ENCODE peak calls at places on chromosomes 2 and 18, in seven cellular contexts. V is GM23248; Q is CD4-positive, CD25-positive, alpha-beta regulatory T cell; N is DND-41; A is psoas muscle; Z is adrenal gland; H is OCI-LY7. U is an unnamed sample.
A peak's percentile ranks its signal among the peaks of the same experiment; 100 is the strongest.

GRCh38 chr2:111182740-111183139 is 62.0 kb downstream of the BCL2L11 start:
- DNase-seq in Q (no peak), A (no peak), V (no peak), H (no peak), Z (no peak), N (no peak), U (no peak)

GRCh38 chr2:239375278-239376061 is 25.4 kb downstream of the HDAC4 start:
- DNase-seq in N (no peak), H (no peak), A (no peak), Z (no peak), Q (no peak), V (no peak), U (no peak)

GRCh38 chr18:56245856-56246575 is 392.4 kb downstream of the TXNL1 start:
- DNase-seq in N (no peak), A (no peak), V (peak; percentile 68), Q (no peak), Z (no peak), H (no peak), U (no peak)

GRCh38 chr18:45617284-45617683 is 2.0 kb downstream of the SLC14A2 start:
- DNase-seq in N (no peak), Z (peak; percentile 94), H (no peak), A (peak; percentile 82), Q (no peak), V (peak; percentile 97), U (no peak)

GRCh38 chr2:75634945-75635344 is 11.6 kb upstream of the MRPL19 start:
- DNase-seq in N (no peak), Z (no peak), V (no peak), H (no peak), A (no peak), Q (no peak), U (no peak)

GRCh38 chr2:130391872-130392670 is 36.2 kb downstream of the PTPN18 start:
- DNase-seq in Z (no peak), A (peak; percentile 26), H (peak; percentile 9), V (peak; percentile 75), N (no peak), Q (no peak), U (no peak)

GRCh38 chr2:49677227-49677626 is 522.9 kb upstream of the FSHR start:
- DNase-seq in Z (no peak), V (no peak), Q (no peak), H (no peak), N (no peak), A (no peak), U (no peak)

GRCh38 chr18:56982756-56983155 is 164.1 kb upstream of the BOD1L2 start:
- DNase-seq in V (no peak), A (no peak), N (no peak), Q (no peak), H (peak; percentile 2), Z (no peak), U (no peak)

GRCh38 chr2:231429152-231429551 is 33.6 kb downstream of the B3GNT7 start:
- DNase-seq in A (no peak), Q (no peak), H (no peak), V (no peak), Z (no peak), N (no peak), U (no peak)

GRCh38 chr18:36095936-36096519 is 28.7 kb upstream of the RPRD1A start:
- DNase-seq in Q (peak; percentile 46), Z (no peak), H (peak; percentile 58), V (peak; percentile 81), N (no peak), A (no peak), U (no peak)

GRCh38 chr2:215352602-215353001 is 40.7 kb downstream of the ATIC start:
- DNase-seq in Z (no peak), V (peak; percentile 41), H (no peak), Q (no peak), A (no peak), N (no peak), U (no peak)

GRCh38 chr2:233173115-233173514 is 78.4 kb upstream of the ATG16L1 start:
- DNase-seq in V (no peak), H (no peak), A (no peak), Z (no peak), N (no peak), Q (no peak), U (no peak)

GRCh38 chr2:10178751-10179150 is 56.2 kb downstream of the RRM2 start:
- DNase-seq in Z (no peak), A (no peak), V (no peak), Q (no peak), H (no peak), N (no peak), U (no peak)

GRCh38 chr2:26274058-26274613 is 29.4 kb downstream of the HADHB start:
- DNase-seq in A (peak; percentile 31), Q (no peak), H (no peak), Z (peak; percentile 95), N (no peak), V (peak; percentile 94), U (no peak)

GRCh38 chr2:237527766-237528165 is 38.6 kb upstream of the PRLH start:
- DNase-seq in Z (no peak), Q (no peak), N (no peak), H (no peak), A (no peak), V (no peak), U (no peak)

GRCh38 chr2:237532225-237532624 is 34.1 kb upstream of the PRLH start:
- DNase-seq in H (no peak), Z (no peak), N (no peak), Q (no peak), A (no peak), V (no peak), U (no peak)

GRCh38 chr2:237527241-237527640 is 39.1 kb upstream of the PRLH start:
- DNase-seq in H (no peak), V (no peak), Q (no peak), A (no peak), N (no peak), Z (no peak), U (no peak)

GRCh38 chr2:237530472-237531433 is 35.6 kb upstream of the PRLH start:
- DNase-seq in V (no peak), H (no peak), Q (no peak), Z (no peak), A (no peak), N (no peak), U (no peak)

DNA sequence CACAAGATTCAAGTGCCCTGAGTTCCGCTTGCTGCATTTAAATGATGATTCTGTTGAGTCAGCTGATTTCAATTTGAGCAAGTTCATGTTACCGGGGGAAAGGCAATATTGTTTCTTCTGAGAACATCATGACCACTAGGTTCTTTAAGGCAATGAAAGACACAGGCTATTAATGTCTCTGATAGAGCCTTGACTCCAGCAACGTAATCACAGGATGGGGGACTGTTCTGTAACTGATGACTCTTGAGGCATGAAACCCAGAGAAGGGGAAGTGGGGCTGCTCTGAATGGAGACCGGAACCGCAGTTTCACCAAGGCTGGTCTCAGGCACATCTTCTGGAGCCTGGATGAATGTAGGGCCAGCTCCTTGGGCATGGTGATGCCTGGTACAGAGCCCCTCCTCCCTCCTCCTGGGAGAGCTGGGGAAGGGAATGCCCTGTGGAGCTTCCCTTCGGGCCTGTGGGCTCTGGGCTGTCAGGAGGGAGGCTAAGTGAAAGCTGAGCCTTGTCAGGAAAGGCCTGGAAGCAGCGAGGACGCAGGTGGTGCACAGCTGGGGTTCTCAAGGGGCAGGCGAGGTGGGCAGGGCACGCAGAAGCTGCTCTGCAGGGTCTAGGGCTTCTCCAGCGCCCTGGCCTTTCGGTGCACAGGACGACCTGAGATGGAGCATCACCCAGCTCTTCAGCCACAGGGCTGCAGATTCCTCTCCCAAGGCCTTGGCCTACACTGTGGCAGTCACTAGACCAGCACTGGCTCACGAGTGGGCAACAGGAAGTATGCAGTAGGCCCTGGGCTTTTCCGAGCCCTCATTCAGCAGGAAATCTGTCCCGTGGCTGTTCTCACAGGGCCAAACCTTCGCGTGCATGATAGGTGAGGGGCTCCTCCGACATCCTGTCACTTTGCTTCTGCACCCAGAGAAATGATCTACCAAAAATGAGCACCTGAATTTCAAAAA is 36.6 kb upstream of the PRLH start:
- DNase-seq in N (no peak), Z (no peak), H (peak; percentile 66), Q (no peak), A (no peak), V (no peak), U (no peak)
- H3K4me3 ChIP-seq in N (no peak overlapping the region), Z (no peak overlapping the region), H (no peak overlapping the region), Q (no peak overlapping the region), A (no peak overlapping the region), V (no peak overlapping the region), U (no peak overlapping the region)

GRCh38 chr18:3245853-3246635 is 1.6 kb upstream of the MYL12A start:
- DNase-seq in H (peak; percentile 94), A (peak; percentile 90), N (peak; percentile 88), V (peak; percentile 95), Z (peak; percentile 95), Q (peak; percentile 74), U (peak; percentile 44)
- H3K4me3 ChIP-seq in H (peak overlapping the region; percentile 81), A (peak overlapping the region; percentile 85), N (peak overlapping the region; percentile 47), V (peak overlapping the region; percentile 99), Z (peak overlapping the region; percentile 21), Q (peak overlapping the region; percentile 99), U (peak overlapping the region; percentile 77)

GRCh38 chr18:43663159-43663558 is 385.9 kb upstream of the SYT4 start:
- DNase-seq in A (no peak), V (no peak), H (no peak), Z (no peak), Q (no peak), N (no peak), U (no peak)

GRCh38 chr18:43661570-43661969 is 384.3 kb upstream of the SYT4 start:
- DNase-seq in Q (no peak), N (peak; percentile 31), A (no peak), V (peak; percentile 71), Z (no peak), H (peak; percentile 16), U (no peak)

GRCh38 chr18:43665239-43665788 is 388.0 kb upstream of the SYT4 start:
- DNase-seq in Q (no peak), H (no peak), Z (no peak), V (peak; percentile 97), A (no peak), N (no peak), U (no peak)

GRCh38 chr18:43664487-43665008 is 387.3 kb upstream of the SYT4 start:
- DNase-seq in Z (no peak), V (peak; percentile 5), Q (no peak), H (no peak), A (no peak), N (no peak), U (no peak)

GRCh38 chr18:43662657-43663056 is 385.4 kb upstream of the SYT4 start:
- DNase-seq in A (no peak), Q (no peak), H (no peak), V (peak; percentile 84), N (no peak), Z (no peak), U (no peak)
- H3K4me3 ChIP-seq in A (no peak overlapping the region), Q (no peak overlapping the region), H (no peak overlapping the region), V (peak overlapping the region; percentile 6), N (no peak overlapping the region), Z (no peak overlapping the region), U (no peak overlapping the region)

GRCh38 chr2:152395132-152396024 is 60.4 kb downstream of the FMNL2 start:
- DNase-seq in V (peak; percentile 87), N (no peak), A (no peak), H (no peak), Q (no peak), Z (no peak), U (no peak)

GRCh38 chr2:152390837-152391236 is 55.9 kb downstream of the FMNL2 start:
- DNase-seq in N (no peak), Z (no peak), A (no peak), V (no peak), H (no peak), Q (no peak), U (no peak)

GRCh38 chr2:152396051-152396511 is 61.1 kb downstream of the FMNL2 start:
- DNase-seq in Z (no peak), H (no peak), N (no peak), V (peak; percentile 76), A (no peak), Q (no peak), U (no peak)

GRCh38 chr2:152391318-152391717 is 56.3 kb downstream of the FMNL2 start:
- DNase-seq in V (no peak), Z (no peak), N (no peak), Q (no peak), H (no peak), A (no peak), U (no peak)

GRCh38 chr2:152393377-152393776 is 58.4 kb downstream of the FMNL2 start:
- DNase-seq in V (no peak), A (no peak), Z (no peak), Q (no peak), N (no peak), H (no peak), U (no peak)
- H3K4me3 ChIP-seq in V (no peak overlapping the region), A (no peak overlapping the region), Z (no peak overlapping the region), Q (no peak overlapping the region), N (no peak overlapping the region), H (no peak overlapping the region), U (no peak overlapping the region)